ENCODE peak calls at places on chromosomes 11 and 22, in five cellular contexts. A is kidney, Q is OCI-LY7, N is psoas muscle, P is PC-3. F is an unnamed sample.

GRCh38 chr11:10329935-10330334 is 25.1 kb downstream of the ADM start:
- DNase-seq in A (no peak), Q (no peak), N (no peak), P (peak; percentile 91), F (no peak)

GRCh38 chr11:45321669-45322068 is 35.5 kb upstream of the SYT13 start:
- DNase-seq in A (no peak), Q (no peak), N (no peak), P (no peak), F (no peak)

GRCh38 chr22:36730176-36730858 is 26.8 kb upstream of the CACNG2 start:
- DNase-seq in A (no peak), Q (no peak), N (no peak), P (no peak), F (no peak)

GRCh38 chr11:76810151-76810853 is 27.1 kb downstream of the TSKU start:
- DNase-seq in A (no peak), Q (peak; percentile 41), N (no peak), P (peak; percentile 83), F (no peak)

GRCh38 chr11:32436751-32437405 is 1.5 kb upstream of the WT1 start:
- DNase-seq in A (no peak), Q (no peak), N (no peak), P (no peak), F (no peak)

GRCh38 chr22:42649261-42650056 is at the start of gene CYB5R3:
- DNase-seq in A (peak; percentile 94), Q (peak; percentile 76), N (peak; percentile 89), P (peak; percentile 55), F (peak; percentile 70)

GRCh38 chr22:25644122-25644521 is 79.6 kb downstream of the GRK3 start:
- DNase-seq in A (no peak), Q (no peak), N (no peak), P (no peak), F (no peak)

GRCh38 chr11:65967329-65967934 is 5.9 kb downstream of the SART1 start:
- DNase-seq in A (no peak), Q (no peak), N (no peak), P (no peak), F (no peak)

GRCh38 chr22:38172489-38173155 is 9.0 kb downstream of the PLA2G6 start:
- DNase-seq in A (peak; percentile 84), Q (no peak), N (peak; percentile 60), P (peak; percentile 13), F (peak; percentile 17)

GRCh38 chr11:115581871-115582639 is 77.8 kb upstream of the CADM1 start:
- DNase-seq in A (no peak), Q (no peak), N (no peak), P (no peak), F (no peak)

GRCh38 chr11:97995874-97996273 is 1024.9 kb upstream of the CNTN5 start:
- DNase-seq in A (no peak), Q (no peak), N (no peak), P (no peak), F (no peak)
- H3K4me1 ChIP-seq in A (no peaks in the 10 kb centered on the region), Q (no peaks in the 10 kb centered on the region), N (no peaks in the 10 kb centered on the region), P (no peaks in the 10 kb centered on the region), F (no peaks in the 10 kb centered on the region)

DNA sequence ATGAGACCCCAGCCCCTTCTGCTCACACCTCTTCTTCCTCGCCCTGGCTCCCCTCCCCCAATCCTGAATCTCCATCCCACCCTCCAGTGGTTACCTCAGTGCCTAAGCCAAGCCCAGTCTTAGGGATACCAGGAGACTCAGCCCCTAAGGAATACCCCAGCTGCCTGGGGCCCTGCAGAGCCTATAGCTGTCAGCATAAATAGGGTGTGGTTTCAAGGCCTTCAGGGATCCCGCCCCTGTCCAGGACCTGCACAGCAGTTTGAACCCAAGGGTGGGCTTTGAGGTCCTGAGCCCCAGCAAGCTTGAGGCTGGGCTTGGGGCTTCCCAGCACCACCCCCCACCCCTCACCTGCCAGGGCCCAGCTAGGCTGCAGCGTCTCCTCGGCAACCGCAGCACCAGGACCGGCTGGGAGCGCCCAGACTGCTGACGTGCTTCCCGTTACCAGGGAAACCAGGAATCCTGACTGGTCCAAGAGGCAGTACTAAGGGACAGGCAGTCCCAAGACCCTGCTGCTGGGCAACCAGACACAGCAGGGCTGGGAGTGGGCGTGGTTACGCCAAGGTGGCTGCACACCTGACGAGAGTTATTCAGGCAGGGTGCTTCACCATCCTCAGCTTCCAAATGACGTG is 13.7 kb downstream of the APBB1 start:
- DNase-seq in A (peak; percentile 92), Q (no peak), N (no peak), P (no peak), F (no peak)
- H3K4me3 ChIP-seq in A (no peak overlapping the region), Q (no peak overlapping the region), N (no peak overlapping the region), P (no peak overlapping the region), F (no peak overlapping the region)

GRCh38 chr22:32805586-32805881 is 4.0 kb downstream of the TIMP3 start:
- DNase-seq in A (no peak), Q (no peak), N (no peak), P (no peak), F (no peak)
- H3K27ac ChIP-seq in A (no peak overlapping the region), Q (no peak overlapping the region), N (no peak overlapping the region), P (no peak overlapping the region), F (no peak overlapping the region)

GRCh38 chr22:17118342-17118741 is 2.8 kb downstream of the TMEM121B start:
- DNase-seq in A (no peak), Q (no peak), N (no peak), P (no peak), F (no peak)

GRCh38 chr22:17116931-17117330 is 4.2 kb downstream of the TMEM121B start:
- DNase-seq in A (no peak), Q (no peak), N (no peak), P (no peak), F (no peak)

GRCh38 chr22:17117400-17117799 is 3.8 kb downstream of the TMEM121B start:
- DNase-seq in A (no peak), Q (no peak), N (no peak), P (no peak), F (no peak)

GRCh38 chr22:17119481-17120202 is 1.5 kb downstream of the TMEM121B start:
- DNase-seq in A (no peak), Q (no peak), N (no peak), P (peak; percentile 3), F (no peak)

GRCh38 chr22:17117890-17118289 is 3.3 kb downstream of the TMEM121B start:
- DNase-seq in A (no peak), Q (peak; percentile 60), N (no peak), P (no peak), F (no peak)
- H3K4me1 ChIP-seq in A (peaks cover 5% of the 10 kb centered on the region), Q (peaks cover 34% of the 10 kb centered on the region), N (peaks cover 5% of the 10 kb centered on the region), P (peaks cover 1% of the 10 kb centered on the region), F (peaks cover 51% of the 10 kb centered on the region)

GRCh38 chr11:61280883-61281580 is 14.1 kb downstream of the VWCE start:
- DNase-seq in A (peak; percentile 52), Q (no peak), N (no peak), P (no peak), F (no peak)
- H3K4me3 ChIP-seq in A (no peak overlapping the region), Q (no peak overlapping the region), N (no peak overlapping the region), P (no peak overlapping the region), F (no peak overlapping the region)

DNA sequence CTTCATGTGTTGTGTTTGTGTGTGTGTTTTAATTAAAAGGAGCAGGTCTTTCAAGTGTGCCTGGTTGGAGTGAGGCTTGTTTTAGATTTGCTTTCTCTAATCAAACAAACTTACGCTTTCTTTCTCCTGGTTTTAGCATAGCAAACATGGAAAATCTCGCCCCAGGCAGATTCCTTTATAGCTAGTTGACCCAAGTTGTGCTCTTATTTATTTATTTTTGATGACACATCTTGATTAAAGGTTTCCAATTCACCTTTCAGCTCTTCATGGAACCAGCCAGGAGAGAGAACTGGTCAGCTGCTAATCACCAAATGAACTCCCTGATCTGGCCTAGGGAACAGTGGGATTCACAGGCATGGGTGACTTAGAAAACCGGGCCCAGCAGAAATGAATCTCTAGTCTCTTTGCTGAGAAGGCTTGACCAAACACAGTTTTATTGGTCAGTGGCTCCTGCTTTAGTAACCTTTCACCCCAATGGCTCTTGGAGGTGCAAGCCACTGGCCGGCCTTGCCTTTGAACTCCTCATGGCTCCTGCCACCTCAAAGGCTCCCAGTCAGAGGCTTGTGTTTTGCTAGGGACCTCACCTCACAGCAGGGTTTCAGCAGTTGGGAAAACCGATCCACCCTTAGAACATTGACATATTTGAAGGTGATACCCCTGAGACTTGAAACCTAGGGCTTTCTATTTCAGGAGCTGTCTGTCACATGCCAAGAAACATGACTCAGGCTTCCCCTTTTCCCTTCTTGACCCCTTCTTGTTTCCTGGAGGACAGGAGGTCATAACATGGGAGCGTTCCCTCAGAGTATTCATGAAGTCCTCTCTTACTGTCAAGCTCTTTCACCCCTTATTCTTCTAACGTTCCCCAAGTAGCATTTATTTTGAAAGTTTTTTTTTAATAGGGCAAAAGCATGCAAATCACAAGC is 48.8 kb downstream of the EXT2 start:
- DNase-seq in A (no peak), Q (no peak), N (no peak), P (peak; percentile 95), F (no peak)
- H3K27ac ChIP-seq in A (no peak overlapping the region), Q (no peak overlapping the region), N (peak overlapping the region; percentile 70), P (peak overlapping the region; percentile 87), F (no peak overlapping the region)

DNA sequence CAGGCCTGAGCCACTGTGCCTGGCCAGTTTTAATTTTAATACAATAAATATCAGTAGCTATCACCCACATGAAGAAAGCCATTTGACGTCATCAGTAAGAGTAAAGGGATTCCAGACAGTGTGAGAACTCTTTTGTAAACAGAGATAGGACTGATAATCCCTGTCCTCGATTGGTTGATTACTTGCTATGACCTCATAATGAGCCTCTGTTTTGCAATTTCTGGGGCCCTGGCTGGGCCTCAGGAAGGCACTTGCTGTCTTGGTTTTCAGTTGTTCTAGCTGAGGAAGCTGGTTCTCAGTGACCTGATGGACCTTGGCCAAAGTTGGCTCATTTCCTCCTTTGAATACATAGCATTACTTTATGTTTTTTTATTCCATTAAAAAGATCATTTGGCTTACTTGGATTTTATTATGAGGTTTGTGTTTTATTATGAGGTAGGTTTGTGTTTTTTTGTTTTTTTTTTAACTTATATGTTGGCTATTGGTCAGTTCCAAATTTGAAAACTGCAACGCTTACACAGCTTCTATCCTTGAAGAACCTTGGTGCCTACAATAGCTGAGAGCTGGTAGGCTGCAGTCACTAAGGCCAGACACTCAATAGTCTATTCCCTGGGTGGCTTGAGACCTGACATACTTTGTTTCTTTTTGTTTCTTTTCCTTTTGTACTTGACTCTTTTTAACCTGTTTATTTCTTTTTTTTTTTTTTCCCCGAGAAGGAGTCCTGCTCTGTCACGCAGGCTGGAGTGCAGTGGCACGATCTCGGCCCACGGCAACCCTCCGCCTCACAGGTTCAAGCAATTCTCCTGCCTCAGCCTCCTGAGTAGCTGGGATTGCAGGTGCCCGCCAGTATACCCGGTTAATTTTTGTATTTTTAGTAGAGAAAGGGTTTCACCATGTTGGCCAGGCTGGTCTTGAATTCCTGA is 20.0 kb downstream of the MARK2 start:
- DNase-seq in A (no peak), Q (no peak), N (peak; percentile 41), P (no peak), F (no peak)
- H3K4me1 ChIP-seq in A (peaks cover 5% of the 10 kb centered on the region), Q (peaks cover 3% of the 10 kb centered on the region), N (peaks cover 18% of the 10 kb centered on the region), P (no peaks in the 10 kb centered on the region), F (peaks cover 7% of the 10 kb centered on the region)